ENCODE peak calls at places on chromosomes 6 and 20, in six cellular contexts. U is adrenal gland, E is upper lobe of right lung, V is aorta, N is neural progenitor cell, C is heart left ventricle. R is an unnamed sample. For H3K4me1 and H3K27me3, the result is how much of the 10 kb centered on the place peaks cover.

GRCh38 chr6:170404697-170405096 is 98.1 kb downstream of the FAM120B start:
- DNase-seq in V (no peak), N (no peak), C (no peak), E (no peak), U (no peak), R (no peak)

GRCh38 chr6:142902636-142903053 is 42.3 kb downstream of the HIVEP2 start:
- DNase-seq in E (peak), C (peak), V (peak), U (peak), N (no peak), R (peak)

GRCh38 chr6:55913213-55914195 is 38.1 kb upstream of the BMP5 start:
- DNase-seq in C (no peak), E (no peak), V (no peak), N (peak), U (no peak), R (no peak)

GRCh38 chr20:53679597-53680309 is 86.1 kb upstream of the ZNF217 start:
- DNase-seq in C (no peak), V (no peak), N (peak), U (no peak), E (no peak), R (no peak)

GRCh38 chr6:150723857-150724256 is 124.2 kb downstream of the PLEKHG1 start:
- DNase-seq in N (no peak), E (no peak), V (no peak), C (no peak), U (no peak), R (no peak)

GRCh38 chr20:16327606-16328005 is 245.6 kb downstream of the KIF16B start:
- DNase-seq in V (no peak), N (no peak), E (no peak), C (no peak), U (no peak), R (no peak)

GRCh38 chr6:164753517-164753916 is 555.9 kb downstream of the C6orf118 start:
- DNase-seq in N (no peak), U (no peak), E (no peak), C (no peak), V (no peak), R (no peak)

GRCh38 chr20:7094438-7094997 is 327.0 kb downstream of the BMP2 start:
- DNase-seq in C (no peak), N (peak), V (no peak), E (no peak), U (peak), R (peak)

GRCh38 chr6:7112741-7113313 is 5.1 kb downstream of the RREB1 start:
- DNase-seq in E (peak), N (peak), V (no peak), U (peak), C (peak), R (no peak)

GRCh38 chr20:36860811-36861624 is 14.9 kb upstream of the TLDC2 start:
- DNase-seq in E (no peak), N (no peak), U (no peak), V (no peak), C (no peak), R (no peak)

GRCh38 chr6:44039191-44039719 is 88.0 kb downstream of the MRPL14 start:
- DNase-seq in C (no peak), N (no peak), U (no peak), V (peak), E (peak), R (no peak)

GRCh38 chr20:16097788-16098187 is 475.5 kb downstream of the KIF16B start:
- DNase-seq in N (no peak), C (no peak), U (no peak), E (no peak), V (no peak), R (no peak)

GRCh38 chr20:22232473-22232872 is 351.9 kb downstream of the FOXA2 start:
- DNase-seq in C (no peak), V (no peak), N (no peak), E (no peak), U (no peak), R (no peak)

GRCh38 chr6:37019065-37019450 is 13.6 kb downstream of the FGD2 start:
- DNase-seq in V (no peak), C (no peak), E (no peak), N (no peak), U (peak), R (no peak)

DNA sequence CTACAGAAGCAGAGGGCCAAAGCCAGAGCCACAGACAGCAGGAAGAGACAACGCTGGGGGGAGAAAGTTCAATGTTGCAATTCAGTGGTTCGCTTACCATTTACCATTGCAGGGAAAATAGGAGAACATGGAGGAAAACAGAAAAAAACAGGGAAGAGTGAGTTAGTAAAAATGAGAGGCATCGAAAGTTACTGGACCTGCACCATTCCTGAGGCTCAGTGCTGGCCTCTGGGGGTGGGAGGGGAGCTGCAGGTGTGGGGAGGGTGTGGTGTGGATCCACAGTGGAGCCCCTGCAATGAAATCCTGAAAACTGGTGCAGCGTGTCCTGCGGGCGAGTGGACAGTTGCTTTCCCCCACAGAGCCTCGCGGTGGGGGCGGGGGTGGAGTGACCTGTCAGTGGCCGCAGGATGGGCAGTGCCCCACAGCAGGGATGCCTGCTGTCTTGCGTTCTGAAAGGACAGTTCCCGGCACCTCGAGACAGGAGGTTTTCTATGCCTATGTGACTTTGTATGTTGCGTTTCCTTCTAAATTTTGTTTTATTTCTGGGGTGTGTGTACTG is 5.7 kb downstream of the TMEM181 start:
- DNase-seq in N (no peak), C (no peak), E (no peak), V (no peak), U (no peak), R (no peak)
- H3K4me1 ChIP-seq in N (under half), C (under half), E (under half), V (under half), U (under half), R (under half)

GRCh38 chr6:154157082-154157481 is 118.0 kb downstream of the OPRM1 start:
- DNase-seq in U (no peak), E (no peak), V (no peak), N (no peak), C (no peak), R (no peak)
- H3K4me3 ChIP-seq in U (no peak), E (peak), V (no peak), N (no peak), C (no peak), R (no peak)

GRCh38 chr6:1608222-1608975 is 1.3 kb upstream of the FOXC1 start:
- DNase-seq in C (no peak), E (no peak), V (no peak), U (no peak), N (peak), R (no peak)
- H3K27me3 ChIP-seq in C (half or more), E (half or more), V (under half), U (half or more), N (half or more), R (under half)

DNA sequence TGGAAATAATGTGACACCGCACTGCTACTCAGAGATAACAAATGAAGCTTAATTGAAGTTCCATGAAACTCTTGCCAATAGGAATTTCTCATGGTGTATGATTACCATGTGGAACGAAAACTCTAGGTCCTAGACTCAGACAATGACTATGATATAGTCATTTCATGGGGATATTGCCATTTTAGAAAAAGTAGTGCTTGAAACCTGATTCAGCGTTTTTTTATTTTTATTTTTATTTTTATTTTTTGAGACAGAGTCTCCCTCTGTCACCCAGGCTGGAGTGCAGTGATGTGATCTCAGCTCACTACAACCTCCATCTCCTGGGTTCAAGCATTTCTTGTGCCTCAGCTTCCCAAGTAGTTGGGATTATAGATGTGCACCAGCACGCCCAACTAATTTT is 253.9 kb downstream of the FARS2 start:
- DNase-seq in N (no peak), E (no peak), V (no peak), C (no peak), U (no peak), R (no peak)
- H3K4me1 ChIP-seq in N (under half), E (under half), V (under half), C (under half), U (under half), R (under half)

DNA sequence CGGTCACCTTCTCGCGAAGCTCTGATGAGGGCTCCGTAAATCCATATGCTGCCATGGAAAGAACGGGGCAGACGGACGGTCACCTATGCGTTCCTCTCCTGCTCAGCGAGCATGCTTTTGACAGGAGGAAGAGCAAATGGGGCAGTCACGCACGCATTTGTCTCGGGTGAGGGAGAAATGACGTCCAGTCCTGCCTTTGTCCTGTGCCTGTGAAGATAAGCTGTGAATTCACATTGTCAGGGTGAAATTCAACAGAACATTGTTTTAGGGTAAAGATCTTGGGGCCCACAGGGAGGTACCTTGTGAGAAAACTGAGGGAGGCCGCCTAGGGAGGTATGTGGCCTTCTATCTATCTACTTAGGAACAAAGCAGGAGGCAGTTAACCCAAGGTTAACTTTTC is 83.8 kb downstream of the IRF4 start:
- DNase-seq in V (no peak), C (no peak), N (peak), E (no peak), U (no peak), R (no peak)
- H3K4me3 ChIP-seq in V (no peak), C (no peak), N (no peak), E (no peak), U (no peak), R (no peak)

DNA sequence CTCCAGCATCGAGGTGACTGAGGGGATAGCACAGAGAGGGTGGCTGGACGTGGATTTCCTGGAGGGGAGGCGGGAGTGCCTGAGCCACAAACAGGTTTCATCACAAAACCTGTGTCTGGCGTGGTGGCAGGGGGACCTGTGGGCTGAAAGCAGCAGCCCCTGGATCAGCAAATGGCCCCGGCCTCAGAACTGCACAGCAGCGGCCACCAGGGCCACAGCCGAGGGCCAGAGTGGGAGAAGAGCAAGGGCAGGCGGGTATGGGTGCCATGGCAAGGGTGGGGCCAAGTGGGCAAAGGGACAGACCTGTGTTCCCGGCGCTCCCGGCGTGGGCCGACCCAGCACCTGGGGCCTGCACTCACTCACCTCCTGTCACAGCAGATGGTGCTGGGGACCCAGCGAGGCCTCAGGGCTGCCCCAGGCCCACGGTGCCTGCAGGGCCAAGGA is 19.0 kb downstream of the NTSR1 start:
- DNase-seq in U (no peak), N (no peak), E (no peak), C (no peak), V (peak), R (no peak)
- H3K27me3 ChIP-seq in U (under half), N (under half), E (under half), C (under half), V (under half), R (half or more)

DNA sequence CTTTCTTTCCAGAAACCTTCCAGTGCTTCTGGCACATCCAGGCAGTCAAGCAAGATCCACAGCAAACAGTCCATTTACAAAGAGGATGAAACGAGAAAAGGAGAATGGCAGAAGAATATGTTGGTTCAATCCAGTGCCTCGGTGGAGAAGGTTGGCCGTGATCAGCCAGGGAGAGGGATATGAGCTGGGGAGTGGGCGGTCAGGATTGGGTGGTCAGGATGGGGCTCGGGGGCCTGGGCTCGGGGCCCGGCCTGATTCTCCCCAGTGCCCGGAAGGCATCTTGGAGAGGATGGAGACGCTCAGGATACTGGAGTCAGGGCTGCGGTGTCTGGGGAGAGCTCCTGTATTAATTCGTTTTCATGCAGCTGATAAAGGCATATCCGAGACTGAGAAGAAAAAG is 61.3 kb downstream of the EFCAB8 start:
- DNase-seq in V (no peak), C (no peak), U (no peak), E (no peak), N (no peak), R (peak)
- H3K4me1 ChIP-seq in V (under half), C (under half), U (under half), E (under half), N (under half), R (under half)

GRCh38 chr20:62887147-62887859 is 25.7 kb upstream of the TCFL5 start:
- DNase-seq in E (no peak), U (peak), V (no peak), C (peak), N (no peak), R (peak)

GRCh38 chr20:62888910-62889309 is 27.3 kb upstream of the TCFL5 start:
- DNase-seq in U (no peak), C (no peak), V (no peak), E (no peak), N (no peak), R (no peak)

GRCh38 chr20:62887860-62888239 is 26.2 kb upstream of the TCFL5 start:
- DNase-seq in U (no peak), C (no peak), E (no peak), N (no peak), V (no peak), R (no peak)

GRCh38 chr20:62889411-62889810 is 27.8 kb upstream of the TCFL5 start:
- DNase-seq in N (no peak), C (no peak), V (no peak), U (no peak), E (no peak), R (no peak)

GRCh38 chr20:62888406-62888805 is 26.8 kb upstream of the TCFL5 start:
- DNase-seq in V (no peak), N (no peak), C (no peak), E (no peak), U (no peak), R (no peak)
- H3K4me3 ChIP-seq in V (no peak), N (no peak), C (no peak), E (no peak), U (no peak), R (no peak)

R was measured in SJSA1.